ENCODE peak calls at places on chromosomes 13 and 19, in six cellular contexts. One of them, this sample, is unnamed.

GRCh38 chr19:2436384-2436783 is 9.0 kb upstream of the TIMM13 start:
- DNase-seq in K562: no peak
- DNase-seq in HCT116: no peak
- DNase-seq in NT2/D1: no peak
- DNase-seq in SK-N-SH: no peak
- DNase-seq in H1: no peak
- DNase-seq in this sample: no peak

GRCh38 chr13:48222358-48223015 is 10.5 kb upstream of the ITM2B start:
- DNase-seq in K562: no peak
- DNase-seq in HCT116: no peak
- DNase-seq in NT2/D1: no peak
- DNase-seq in SK-N-SH: no peak
- DNase-seq in H1: no peak
- DNase-seq in this sample: no peak

GRCh38 chr13:36382030-36382429 is 35.8 kb upstream of the SPART start:
- DNase-seq in K562: no peak
- DNase-seq in HCT116: no peak
- DNase-seq in NT2/D1: no peak
- DNase-seq in SK-N-SH: no peak
- DNase-seq in H1: no peak
- DNase-seq in this sample: no peak

GRCh38 chr19:14381689-14382474 is 638 bp downstream of the ADGRE5 start:
- DNase-seq in K562: peak
- DNase-seq in HCT116: no peak
- DNase-seq in NT2/D1: no peak
- DNase-seq in SK-N-SH: no peak
- DNase-seq in H1: no peak
- DNase-seq in this sample: no peak

GRCh38 chr19:41408256-41408655 is 10.6 kb downstream of the BCKDHA start:
- DNase-seq in K562: peak
- DNase-seq in HCT116: no peak
- DNase-seq in NT2/D1: no peak
- DNase-seq in SK-N-SH: no peak
- DNase-seq in H1: no peak
- DNase-seq in this sample: no peak

GRCh38 chr13:113536461-113537110 is 46.1 kb upstream of the DCUN1D2 start:
- DNase-seq in K562: no peak
- DNase-seq in HCT116: no peak
- DNase-seq in NT2/D1: no peak
- DNase-seq in SK-N-SH: no peak
- DNase-seq in H1: no peak
- DNase-seq in this sample: no peak

GRCh38 chr19:5141278-5141925 is 172.5 kb downstream of the KDM4B start:
- DNase-seq in K562: no peak
- DNase-seq in HCT116: no peak
- DNase-seq in NT2/D1: no peak
- DNase-seq in SK-N-SH: no peak
- DNase-seq in H1: no peak
- DNase-seq in this sample: no peak

GRCh38 chr13:21557995-21558394 is 46.0 kb downstream of the MICU2 start:
- DNase-seq in K562: peak
- DNase-seq in HCT116: peak
- DNase-seq in NT2/D1: peak
- DNase-seq in SK-N-SH: peak
- DNase-seq in H1: no peak
- DNase-seq in this sample: peak

GRCh38 chr19:45681391-45682015 is 10.2 kb downstream of the SNRPD2 start:
- DNase-seq in K562: peak
- DNase-seq in HCT116: peak
- DNase-seq in NT2/D1: peak
- DNase-seq in SK-N-SH: peak
- DNase-seq in H1: peak
- DNase-seq in this sample: peak

GRCh38 chr13:41696163-41697003 is 239.0 kb downstream of the RGCC start:
- DNase-seq in K562: peak
- DNase-seq in HCT116: peak
- DNase-seq in NT2/D1: peak
- DNase-seq in SK-N-SH: no peak
- DNase-seq in H1: no peak
- DNase-seq in this sample: peak

GRCh38 chr19:17293605-17294004 is 9.6 kb downstream of the ABHD8 start:
- DNase-seq in K562: no peak
- DNase-seq in HCT116: no peak
- DNase-seq in NT2/D1: no peak
- DNase-seq in SK-N-SH: no peak
- DNase-seq in H1: no peak
- DNase-seq in this sample: no peak

GRCh38 chr13:110024646-110024980 is 238.2 kb upstream of the IRS2 start:
- DNase-seq in K562: no peak
- DNase-seq in HCT116: no peak
- DNase-seq in NT2/D1: no peak
- DNase-seq in SK-N-SH: no peak
- DNase-seq in H1: no peak
- DNase-seq in this sample: no peak

GRCh38 chr13:46492946-46493345 is 60.0 kb upstream of the LRCH1 start:
- DNase-seq in K562: peak
- DNase-seq in HCT116: peak
- DNase-seq in NT2/D1: peak
- DNase-seq in SK-N-SH: peak
- DNase-seq in H1: no peak
- DNase-seq in this sample: peak

GRCh38 chr19:39432677-39433025 is 3.1 kb downstream of the RPS16 start:
- DNase-seq in K562: no peak
- DNase-seq in HCT116: no peak
- DNase-seq in NT2/D1: no peak
- DNase-seq in SK-N-SH: no peak
- DNase-seq in H1: no peak
- DNase-seq in this sample: no peak

GRCh38 chr13:110399801-110400200 is 92.7 kb downstream of the COL4A2 start:
- DNase-seq in K562: no peak
- DNase-seq in HCT116: no peak
- DNase-seq in NT2/D1: no peak
- DNase-seq in SK-N-SH: no peak
- DNase-seq in H1: no peak
- DNase-seq in this sample: no peak

GRCh38 chr13:100300708-100301107 is 211.8 kb downstream of the PCCA start:
- DNase-seq in K562: no peak
- DNase-seq in HCT116: no peak
- DNase-seq in NT2/D1: no peak
- DNase-seq in SK-N-SH: no peak
- DNase-seq in H1: no peak
- DNase-seq in this sample: no peak

GRCh38 chr13:100300213-100300612 is 211.3 kb downstream of the PCCA start:
- DNase-seq in K562: no peak
- DNase-seq in HCT116: no peak
- DNase-seq in NT2/D1: no peak
- DNase-seq in SK-N-SH: peak
- DNase-seq in H1: no peak
- DNase-seq in this sample: no peak

GRCh38 chr13:100297413-100297812 is 208.5 kb downstream of the PCCA start:
- DNase-seq in K562: no peak
- DNase-seq in HCT116: no peak
- DNase-seq in NT2/D1: no peak
- DNase-seq in SK-N-SH: no peak
- DNase-seq in H1: no peak
- DNase-seq in this sample: no peak

GRCh38 chr13:100298116-100298681 is 209.3 kb downstream of the PCCA start:
- DNase-seq in K562: no peak
- DNase-seq in HCT116: no peak
- DNase-seq in NT2/D1: no peak
- DNase-seq in SK-N-SH: no peak
- DNase-seq in H1: no peak
- DNase-seq in this sample: no peak

DNA sequence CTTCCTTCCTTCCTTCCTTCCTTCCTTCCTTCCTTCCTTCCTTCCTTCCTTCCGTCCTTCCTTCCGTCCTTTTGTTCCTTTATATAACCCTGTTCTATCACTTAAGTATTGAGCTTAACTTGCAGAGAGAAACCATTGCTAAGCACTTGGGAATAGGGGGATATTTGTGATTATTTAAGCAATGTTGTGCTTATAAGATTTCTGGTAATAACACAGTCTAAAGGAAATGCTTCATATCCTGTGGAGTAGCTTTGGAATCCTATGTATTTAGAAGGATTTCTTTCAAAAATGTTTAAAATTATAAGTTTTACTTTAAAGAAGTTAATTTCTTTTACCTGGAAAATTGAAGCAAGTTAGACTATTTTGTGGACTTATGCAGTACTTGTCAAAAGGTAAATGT is 209.8 kb downstream of the PCCA start:
- DNase-seq in K562: no peak
- DNase-seq in HCT116: no peak
- DNase-seq in NT2/D1: no peak
- DNase-seq in SK-N-SH: no peak
- DNase-seq in H1: no peak
- DNase-seq in this sample: no peak
- TF ChIP-seq YY1 in K562: no peak
- TF ChIP-seq YY1 in HCT116: no peak
- TF ChIP-seq YY1 in NT2/D1: no peak
- TF ChIP-seq YY1 in SK-N-SH: no peak
- TF ChIP-seq YY1 in H1: no peak
- TF ChIP-seq YY1 in this sample: no peak

GRCh38 chr19:51610576-51610975 is 19.6 kb downstream of the SIGLEC5 start:
- DNase-seq in K562: no peak
- DNase-seq in HCT116: no peak
- DNase-seq in NT2/D1: no peak
- DNase-seq in SK-N-SH: no peak
- DNase-seq in H1: no peak
- DNase-seq in this sample: no peak

GRCh38 chr19:51602189-51602854 is 27.9 kb downstream of the SIGLEC5 start:
- DNase-seq in K562: no peak
- DNase-seq in HCT116: no peak
- DNase-seq in NT2/D1: no peak
- DNase-seq in SK-N-SH: no peak
- DNase-seq in H1: no peak
- DNase-seq in this sample: no peak

GRCh38 chr19:51607077-51607476 is 23.1 kb downstream of the SIGLEC5 start:
- DNase-seq in K562: no peak
- DNase-seq in HCT116: no peak
- DNase-seq in NT2/D1: no peak
- DNase-seq in SK-N-SH: no peak
- DNase-seq in H1: no peak
- DNase-seq in this sample: no peak

GRCh38 chr19:51607920-51608562 is 22.2 kb downstream of the SIGLEC5 start:
- DNase-seq in K562: peak
- DNase-seq in HCT116: peak
- DNase-seq in NT2/D1: peak
- DNase-seq in SK-N-SH: no peak
- DNase-seq in H1: peak
- DNase-seq in this sample: peak
- TF ChIP-seq YY1 in K562: no peak
- TF ChIP-seq YY1 in HCT116: peak
- TF ChIP-seq YY1 in NT2/D1: no peak
- TF ChIP-seq YY1 in SK-N-SH: no peak
- TF ChIP-seq YY1 in H1: peak
- TF ChIP-seq YY1 in this sample: peak

DNA sequence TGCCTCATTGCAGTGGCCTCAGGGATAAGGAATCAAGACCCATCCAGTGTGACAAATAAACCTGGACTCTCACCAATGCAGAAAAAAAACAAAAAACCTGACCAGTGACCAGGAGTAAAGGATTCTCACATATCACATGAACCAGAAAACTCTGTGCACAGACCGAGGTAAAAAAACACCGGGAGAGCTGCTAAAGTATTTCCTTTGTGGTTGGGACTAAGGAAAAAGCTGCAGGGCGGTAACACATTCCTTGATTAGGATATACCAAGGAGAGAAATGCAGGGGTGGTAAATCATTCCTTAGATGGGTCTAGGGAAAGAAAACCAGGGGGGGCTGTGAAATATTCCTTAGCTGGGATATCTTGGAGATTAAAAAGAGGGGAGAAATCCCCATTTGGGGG is 64.8 kb upstream of the ZNF85 start:
- DNase-seq in K562: no peak
- DNase-seq in HCT116: no peak
- DNase-seq in NT2/D1: peak
- DNase-seq in SK-N-SH: no peak
- DNase-seq in H1: peak
- DNase-seq in this sample: no peak
- TF ChIP-seq YY1 in K562: no peak
- TF ChIP-seq YY1 in HCT116: no peak
- TF ChIP-seq YY1 in NT2/D1: no peak
- TF ChIP-seq YY1 in SK-N-SH: no peak
- TF ChIP-seq YY1 in H1: no peak
- TF ChIP-seq YY1 in this sample: no peak

GRCh38 chr19:36258028-36258875 is 43.3 kb downstream of the ZNF146 start:
- DNase-seq in K562: no peak
- DNase-seq in HCT116: no peak
- DNase-seq in NT2/D1: no peak
- DNase-seq in SK-N-SH: peak
- DNase-seq in H1: no peak
- DNase-seq in this sample: no peak

GRCh38 chr19:36257512-36257876 is 42.6 kb downstream of the ZNF146 start:
- DNase-seq in K562: no peak
- DNase-seq in HCT116: no peak
- DNase-seq in NT2/D1: no peak
- DNase-seq in SK-N-SH: peak
- DNase-seq in H1: peak
- DNase-seq in this sample: no peak

GRCh38 chr19:36256064-36256463 is 41.2 kb downstream of the ZNF146 start:
- DNase-seq in K562: no peak
- DNase-seq in HCT116: no peak
- DNase-seq in NT2/D1: no peak
- DNase-seq in SK-N-SH: no peak
- DNase-seq in H1: no peak
- DNase-seq in this sample: no peak

GRCh38 chr19:36255316-36255715 is 40.4 kb downstream of the ZNF146 start:
- DNase-seq in K562: no peak
- DNase-seq in HCT116: no peak
- DNase-seq in NT2/D1: no peak
- DNase-seq in SK-N-SH: no peak
- DNase-seq in H1: no peak
- DNase-seq in this sample: no peak

GRCh38 chr19:36256853-36257511 is 42.1 kb downstream of the ZNF146 start:
- DNase-seq in K562: no peak
- DNase-seq in HCT116: no peak
- DNase-seq in NT2/D1: no peak
- DNase-seq in SK-N-SH: peak
- DNase-seq in H1: peak
- DNase-seq in this sample: no peak
- TF ChIP-seq YY1 in K562: no peak
- TF ChIP-seq YY1 in HCT116: no peak
- TF ChIP-seq YY1 in NT2/D1: no peak
- TF ChIP-seq YY1 in SK-N-SH: no peak
- TF ChIP-seq YY1 in H1: no peak
- TF ChIP-seq YY1 in this sample: no peak